ENCODE peak calls at places on chromosomes 6 and 20, in six cellular contexts. Z, X, E, A, F and L are unnamed samples.

GRCh38 chr20:49945701-49946477 is 9.7 kb downstream of the RNF114 start:
- DNase-seq in Z (no peak), X (no peak), E (no peak), A (no peak), F (no peak), L (no peak)

GRCh38 chr6:31158863-31159855 is 770 bp downstream of the TCF19 start:
- DNase-seq in Z (peak), X (no peak), E (no peak), A (no peak), F (peak), L (peak)

GRCh38 chr6:41318648-41319565 is 16.5 kb upstream of the NCR2 start:
- DNase-seq in Z (peak), X (peak), E (no peak), A (peak), F (peak), L (peak)

GRCh38 chr6:72787521-72788031 is 165.7 kb downstream of the KCNQ5 start:
- DNase-seq in Z (peak), X (no peak), E (no peak), A (peak), F (no peak), L (peak)

GRCh38 chr6:153028963-153029362 is 26.5 kb upstream of the MTRF1L start:
- DNase-seq in Z (no peak), X (no peak), E (no peak), A (no peak), F (no peak), L (no peak)

GRCh38 chr6:143575440-143575839 is 63.9 kb upstream of the FUCA2 start:
- DNase-seq in Z (peak), X (peak), E (no peak), A (peak), F (peak), L (peak)

GRCh38 chr6:16704706-16705402 is 56.4 kb downstream of the ATXN1 start:
- DNase-seq in Z (no peak), X (no peak), E (no peak), A (peak), F (no peak), L (no peak)

GRCh38 chr20:11718474-11719094 is 199.1 kb upstream of the BTBD3 start:
- DNase-seq in Z (no peak), X (no peak), E (no peak), A (no peak), F (no peak), L (no peak)

GRCh38 chr6:1761472-1761871 is 151.8 kb downstream of the FOXC1 start:
- DNase-seq in Z (no peak), X (no peak), E (no peak), A (no peak), F (no peak), L (no peak)

GRCh38 chr6:134750669-134751068 is 199.2 kb downstream of the ALDH8A1 start:
- DNase-seq in Z (no peak), X (no peak), E (no peak), A (no peak), F (no peak), L (no peak)

GRCh38 chr6:56222509-56222908 is 24.9 kb downstream of the COL21A1 start:
- DNase-seq in Z (no peak), X (no peak), E (no peak), A (peak), F (no peak), L (no peak)

GRCh38 chr6:17015551-17016381 is 86.1 kb upstream of the STMND1 start:
- DNase-seq in Z (no peak), X (peak), E (no peak), A (peak), F (no peak), L (no peak)

GRCh38 chr6:90478278-90478677 is 108.6 kb downstream of the MAP3K7 start:
- DNase-seq in Z (peak), X (no peak), E (no peak), A (no peak), F (peak), L (no peak)

DNA sequence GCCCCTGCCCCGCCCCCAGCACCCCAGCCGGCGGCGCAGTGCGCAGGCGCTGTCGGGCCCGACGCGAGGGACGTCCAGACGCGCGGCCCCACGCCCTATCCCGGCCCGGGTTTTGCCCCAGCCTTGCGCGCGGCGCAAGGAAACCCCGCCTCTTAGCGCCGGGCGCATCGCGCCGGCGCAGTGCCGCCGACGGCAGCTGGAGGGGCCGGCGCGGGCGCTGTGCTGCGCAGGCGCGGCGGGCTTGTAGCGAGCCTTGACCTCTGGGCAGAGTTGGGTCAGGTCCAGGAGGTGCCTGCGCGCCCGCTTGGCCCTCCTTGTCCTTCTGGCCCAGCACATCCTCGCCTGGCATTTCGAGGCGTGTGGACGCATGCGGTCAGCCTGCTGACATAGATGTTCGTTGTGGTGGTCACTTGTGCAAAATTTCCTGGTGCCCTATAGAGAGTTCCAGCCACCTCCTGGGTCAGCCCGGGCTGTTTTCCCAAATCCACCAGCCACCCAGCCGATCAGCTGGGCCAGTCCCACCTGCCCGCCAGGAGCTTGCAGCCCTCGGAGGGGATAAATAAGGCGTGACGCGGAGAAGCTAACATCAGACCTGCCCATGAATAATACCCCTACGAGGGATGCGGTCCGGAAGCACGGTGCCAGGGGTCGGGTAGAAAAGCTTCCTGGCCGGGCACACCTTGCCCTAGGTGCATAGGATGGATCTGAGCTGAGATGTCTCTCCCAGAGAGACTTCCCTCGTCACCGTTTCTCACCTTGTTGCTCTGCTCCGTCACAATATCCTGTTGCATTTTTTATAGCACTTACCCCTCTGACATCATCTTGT is 423 bp upstream of the PRELID3B start:
- DNase-seq in Z (peak), X (peak), E (peak), A (peak), F (peak), L (peak)
- TF ChIP-seq CTCF in Z (no peak), X (no peak), E (no peak), A (no peak), F (no peak), L (no peak)

GRCh38 chr6:362231-362923 is 29.2 kb upstream of the IRF4 start:
- DNase-seq in Z (no peak), X (no peak), E (no peak), A (no peak), F (no peak), L (no peak)

GRCh38 chr6:363291-363690 is 28.3 kb upstream of the IRF4 start:
- DNase-seq in Z (no peak), X (no peak), E (no peak), A (no peak), F (no peak), L (no peak)

GRCh38 chr6:364609-365540 is 26.7 kb upstream of the IRF4 start:
- DNase-seq in Z (no peak), X (no peak), E (no peak), A (no peak), F (no peak), L (no peak)

GRCh38 chr6:362924-363249 is 28.7 kb upstream of the IRF4 start:
- DNase-seq in Z (no peak), X (no peak), E (no peak), A (no peak), F (no peak), L (no peak)

GRCh38 chr6:363909-364308 is 27.6 kb upstream of the IRF4 start:
- DNase-seq in Z (no peak), X (no peak), E (no peak), A (no peak), F (no peak), L (no peak)
- TF ChIP-seq CTCF in Z (no peak), X (no peak), E (no peak), A (no peak), F (no peak), L (no peak)

DNA sequence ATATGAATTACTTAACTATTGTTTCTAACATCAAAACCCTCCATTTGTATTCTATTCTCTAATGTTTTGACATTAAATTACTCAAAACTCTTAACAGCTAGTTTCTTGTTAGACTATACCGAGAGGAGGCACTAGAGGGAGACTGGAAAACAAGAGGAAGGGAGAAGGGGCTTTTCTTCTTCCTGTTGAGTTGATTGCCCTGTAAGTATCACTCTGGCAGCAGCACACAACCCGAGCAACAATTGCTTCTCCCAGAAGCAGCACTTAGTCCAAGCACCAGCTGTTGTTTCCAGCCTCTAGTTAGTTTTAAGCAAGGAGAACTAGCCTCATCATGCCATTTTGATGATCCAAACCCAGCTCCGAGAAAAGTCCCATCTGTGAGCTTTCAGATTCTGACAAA is 603.8 kb downstream of the PRKN start:
- DNase-seq in Z (peak), X (no peak), E (no peak), A (peak), F (peak), L (no peak)
- TF ChIP-seq CTCF in Z (peak), X (peak), E (no peak), A (peak), F (no peak), L (peak)

DNA sequence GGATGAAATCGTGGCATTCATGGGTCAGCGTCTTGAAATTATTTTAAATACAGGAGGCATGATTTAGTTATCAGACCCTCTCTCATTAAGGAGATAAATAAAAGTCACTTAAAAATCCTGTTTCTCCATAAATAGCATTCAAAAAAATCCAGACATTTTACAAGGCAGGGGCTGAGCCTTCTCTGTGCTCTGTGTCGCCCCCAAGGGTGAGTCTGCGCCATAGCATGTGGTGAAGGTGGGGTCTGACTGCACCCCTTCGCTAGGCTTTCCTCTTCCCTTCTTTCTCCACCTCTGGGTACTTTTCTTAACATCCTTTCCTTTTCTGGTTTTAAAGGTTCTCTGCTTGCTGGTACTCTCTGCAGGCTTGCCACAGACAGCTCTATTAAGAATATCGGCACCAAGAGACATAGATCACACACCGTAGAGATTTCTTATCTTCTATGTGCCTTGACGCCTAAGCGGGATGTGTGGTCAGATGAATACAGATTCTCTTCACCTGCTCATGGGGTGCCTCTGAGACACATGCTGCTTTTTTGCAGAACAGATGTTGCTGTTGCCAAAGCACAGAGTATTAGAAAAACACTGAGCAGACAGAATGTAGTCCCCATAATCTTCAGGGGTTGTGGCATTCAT is 20.1 kb upstream of the FAM209A start:
- DNase-seq in Z (peak), X (no peak), E (no peak), A (no peak), F (peak), L (peak)
- TF ChIP-seq CTCF in Z (peak), X (no peak), E (no peak), A (peak), F (peak), L (peak)

DNA sequence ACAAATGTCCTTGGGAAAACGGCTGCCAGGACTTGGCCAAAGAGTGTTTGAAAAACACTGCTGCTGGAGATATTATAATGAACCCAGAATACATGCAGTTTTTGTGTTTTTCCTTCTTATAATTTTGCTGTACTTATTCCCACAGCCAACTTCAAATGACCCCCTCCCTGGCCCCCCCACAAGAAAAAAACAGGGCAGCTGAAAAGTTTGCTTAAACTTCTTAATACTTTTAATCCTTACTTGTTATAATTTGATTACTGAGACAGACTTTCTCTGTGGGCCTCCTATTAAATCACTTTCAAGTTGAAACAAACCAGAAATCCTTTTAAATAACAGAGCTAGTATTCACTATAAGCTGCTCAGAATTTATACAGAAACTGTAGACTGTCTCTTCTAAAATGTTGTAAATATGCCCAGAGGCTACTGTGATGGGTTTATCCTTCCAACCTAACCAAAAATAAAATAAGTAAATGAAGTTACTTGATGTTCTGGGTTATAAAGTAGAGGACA is 106.3 kb downstream of the CENPW start:
- DNase-seq in Z (no peak), X (no peak), E (no peak), A (no peak), F (no peak), L (no peak)
- TF ChIP-seq CTCF in Z (no peak), X (no peak), E (no peak), A (no peak), F (no peak), L (no peak)

DNA sequence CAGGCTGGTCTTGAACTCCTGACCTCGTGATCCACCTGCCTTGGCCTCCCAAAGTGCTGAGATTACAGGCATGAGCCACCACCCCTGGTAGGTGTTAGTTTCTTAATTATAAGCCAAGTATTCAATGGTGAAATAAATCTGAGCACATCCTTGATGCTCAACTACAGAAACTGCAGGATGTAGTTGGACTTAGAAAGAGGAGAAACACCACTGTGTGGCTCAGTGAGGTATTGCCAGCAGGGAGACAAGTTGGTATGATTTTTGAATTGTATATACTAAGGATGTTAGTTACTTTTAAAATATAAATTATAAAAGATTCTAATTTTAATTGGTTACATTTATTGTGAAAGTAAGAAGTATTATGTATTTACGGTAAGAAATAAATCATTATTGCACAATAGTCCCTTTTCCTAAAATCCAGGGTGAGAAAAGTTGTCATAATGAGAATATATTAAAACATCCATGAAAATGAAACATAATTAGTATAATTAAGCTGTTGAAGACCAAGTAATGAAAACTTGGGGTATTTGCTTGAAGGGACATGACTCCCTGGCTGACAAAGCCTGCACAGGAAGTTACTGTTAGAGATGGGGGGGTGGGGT is 17.6 kb downstream of the SLC18B1 start:
- DNase-seq in Z (peak), X (no peak), E (no peak), A (peak), F (no peak), L (peak)
- TF ChIP-seq CTCF in Z (peak), X (no peak), E (peak), A (peak), F (peak), L (peak)

GRCh38 chr20:62208805-62209755 is 11.0 kb downstream of the HRH3 start:
- DNase-seq in Z (peak), X (no peak), E (no peak), A (peak), F (peak), L (peak)
- TF ChIP-seq CTCF in Z (peak), X (no peak), E (no peak), A (no peak), F (no peak), L (peak)

DNA sequence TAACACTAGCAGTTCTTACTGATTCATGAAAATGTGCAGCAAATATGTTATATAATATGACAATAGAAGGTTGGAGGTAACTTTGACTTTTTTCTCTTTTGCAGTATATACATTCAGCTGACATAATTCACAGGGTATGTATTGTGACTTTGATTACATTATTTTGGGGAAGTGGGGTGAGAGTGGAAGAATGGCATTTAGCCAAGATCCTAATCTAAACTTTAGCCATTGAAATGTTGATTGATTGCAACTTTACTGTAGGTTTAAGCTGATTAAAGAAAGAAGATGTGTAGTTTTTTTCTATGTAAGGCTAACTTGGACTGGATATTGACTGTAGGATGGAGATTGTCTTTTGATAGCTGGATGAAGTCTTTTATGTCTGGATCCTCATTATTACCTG is 46.0 kb downstream of the MAPK14 start:
- DNase-seq in Z (no peak), X (no peak), E (no peak), A (no peak), F (peak), L (no peak)
- TF ChIP-seq CTCF in Z (no peak), X (no peak), E (no peak), A (no peak), F (no peak), L (no peak)